ENCODE peak calls at places on chromosomes 11 and 22, in seven cellular contexts. A is astrocyte of the spinal cord, G is tibial artery, I is H1, W is PC-9, L is OCI-LY7, M is dorsolateral prefrontal cortex. F is an unnamed sample.

GRCh38 chr11:86274503-86274902 is 27.5 kb upstream of the HIKESHI start:
- DNase-seq in A (no peak), G (no peak), I (no peak), W (no peak), L (no peak), M (no peak), F (no peak)

GRCh38 chr11:115303304-115303703 is 200.9 kb downstream of the CADM1 start:
- DNase-seq in A (no peak), G (no peak), I (no peak), W (no peak), L (no peak), M (no peak), F (no peak)

GRCh38 chr22:19871023-19871844 is 16.6 kb upstream of the GNB1L start:
- DNase-seq in A (no peak), G (peak; percentile 62), I (no peak), W (no peak), L (no peak), M (no peak), F (no peak)

GRCh38 chr11:6991227-6991626 is 28.9 kb downstream of the ZNF214 start:
- DNase-seq in A (no peak), G (no peak), I (no peak), W (no peak), L (no peak), M (no peak), F (no peak)

GRCh38 chr11:62146476-62147200 is 22.8 kb downstream of the INCENP start:
- DNase-seq in A (no peak), G (peak; percentile 44), I (no peak), W (no peak), L (no peak), M (peak; percentile 62), F (no peak)

GRCh38 chr22:33382427-33382826 is 324.2 kb upstream of the SYN3 start:
- DNase-seq in A (no peak), G (no peak), I (no peak), W (no peak), L (no peak), M (peak; percentile 8), F (no peak)

GRCh38 chr11:60887531-60887930 is 18.9 kb downstream of the PRPF19 start:
- DNase-seq in A (peak; percentile 65), G (no peak), I (no peak), W (no peak), L (peak; percentile 57), M (peak; percentile 45), F (no peak)

GRCh38 chr11:34621876-34622275 is 983 bp downstream of the EHF start:
- DNase-seq in A (no peak), G (no peak), I (no peak), W (no peak), L (no peak), M (no peak), F (no peak)

GRCh38 chr11:66951927-66952337 is 6.3 kb downstream of the PC start:
- DNase-seq in A (peak; percentile 79), G (no peak), I (no peak), W (no peak), L (no peak), M (peak; percentile 48), F (no peak)

GRCh38 chr11:26079966-26080365 is 252.0 kb upstream of the ANO3 start:
- DNase-seq in A (no peak), G (no peak), I (no peak), W (no peak), L (no peak), M (no peak), F (no peak)

GRCh38 chr22:26673485-26673884 is 16.1 kb downstream of the MIAT start:
- DNase-seq in A (no peak), G (no peak), I (no peak), W (no peak), L (no peak), M (no peak), F (no peak)

GRCh38 chr11:134592391-134592990 is 180.4 kb upstream of the B3GAT1 start:
- DNase-seq in A (no peak), G (no peak), I (peak; percentile 34), W (no peak), L (peak; percentile 21), M (no peak), F (no peak)

GRCh38 chr11:91792779-91793262 is 431.8 kb upstream of the FAT3 start:
- DNase-seq in A (no peak), G (no peak), I (no peak), W (no peak), L (no peak), M (no peak), F (no peak)

GRCh38 chr22:49018601-49019000 is 809.1 kb downstream of the BRD1 start:
- DNase-seq in A (no peak), G (peak; percentile 24), I (no peak), W (no peak), L (no peak), M (peak; percentile 1), F (no peak)

GRCh38 chr22:42300286-42301071 is 30.0 kb upstream of the TCF20 start:
- DNase-seq in A (no peak), G (no peak), I (no peak), W (peak; percentile 83), L (peak; percentile 81), M (no peak), F (no peak)

GRCh38 chr11:628056-628455 is 1.1 kb upstream of the SCT start:
- DNase-seq in A (no peak), G (peak; percentile 62), I (no peak), W (no peak), L (no peak), M (no peak), F (no peak)

GRCh38 chr11:629237-629583 is 2.2 kb upstream of the SCT start:
- DNase-seq in A (no peak), G (no peak), I (no peak), W (no peak), L (no peak), M (no peak), F (no peak)

GRCh38 chr11:625636-626319 is 1.0 kb upstream of the CDHR5 start:
- DNase-seq in A (no peak), G (peak; percentile 65), I (no peak), W (no peak), L (no peak), M (no peak), F (no peak)

GRCh38 chr11:626475-627272 is at the start of gene SCT:
- DNase-seq in A (no peak), G (peak; percentile 64), I (no peak), W (no peak), L (no peak), M (no peak), F (no peak)

GRCh38 chr11:627273-627585 is 248 bp upstream of the SCT start:
- DNase-seq in A (no peak), G (no peak), I (no peak), W (no peak), L (no peak), M (no peak), F (no peak)
- TF ChIP-seq CTCF in A (no peak), G (no peak), I (no peak), W (no peak), L (no peak), M (no peak), F (no peak)

GRCh38 chr22:43631201-43631600 is 180.9 kb downstream of the EFCAB6 start:
- DNase-seq in A (no peak), G (no peak), I (no peak), W (no peak), L (no peak), M (no peak), F (no peak)

GRCh38 chr22:43630451-43630850 is 181.7 kb downstream of the EFCAB6 start:
- DNase-seq in A (no peak), G (no peak), I (no peak), W (no peak), L (no peak), M (no peak), F (no peak)

GRCh38 chr22:43625242-43625641 is 186.9 kb downstream of the EFCAB6 start:
- DNase-seq in A (peak; percentile 66), G (no peak), I (no peak), W (no peak), L (no peak), M (no peak), F (no peak)

GRCh38 chr22:43627485-43628252 is 184.4 kb downstream of the EFCAB6 start:
- DNase-seq in A (no peak), G (no peak), I (no peak), W (no peak), L (no peak), M (no peak), F (no peak)

DNA sequence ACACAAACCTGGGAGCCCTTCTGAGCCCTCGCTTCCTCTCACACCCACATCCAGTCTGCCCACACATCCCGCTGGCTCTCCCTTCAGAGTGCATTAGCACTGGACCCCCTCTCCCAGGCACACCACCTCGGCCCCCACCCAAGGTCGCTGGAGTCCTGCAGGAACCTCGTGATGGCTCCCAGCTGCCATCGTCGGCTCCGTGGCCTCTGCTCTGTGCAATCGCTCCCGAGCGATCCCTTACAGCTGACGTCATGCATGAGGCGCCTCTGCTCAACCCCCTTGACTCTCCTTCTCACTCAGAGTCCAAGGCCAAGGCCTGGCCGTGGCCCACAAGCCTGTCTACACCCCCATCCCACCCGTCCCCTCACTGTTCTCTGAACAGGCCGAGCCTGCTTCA is 183.9 kb downstream of the EFCAB6 start:
- DNase-seq in A (no peak), G (no peak), I (no peak), W (no peak), L (no peak), M (no peak), F (no peak)
- TF ChIP-seq CTCF in A (no peak), G (no peak), I (no peak), W (no peak), L (no peak), M (no peak), F (no peak)

GRCh38 chr22:50506611-50507420 is 686 bp downstream of the LMF2 start:
- DNase-seq in A (no peak), G (no peak), I (no peak), W (no peak), L (no peak), M (no peak), F (no peak)

GRCh38 chr22:50508897-50509296 is 873 bp downstream of the NCAPH2 start:
- DNase-seq in A (no peak), G (no peak), I (no peak), W (no peak), L (no peak), M (no peak), F (no peak)

GRCh38 chr22:50507991-50508884 is at the start of gene NCAPH2:
- DNase-seq in A (peak; percentile 98), G (peak; percentile 97), I (peak; percentile 89), W (peak; percentile 94), L (peak; percentile 99), M (peak; percentile 97), F (peak; percentile 74)

GRCh38 chr22:50505776-50506610 is 1.5 kb downstream of the LMF2 start:
- DNase-seq in A (no peak), G (no peak), I (no peak), W (no peak), L (no peak), M (no peak), F (no peak)

GRCh38 chr22:50507421-50507990 is at the start of gene LMF2:
- DNase-seq in A (no peak), G (peak; percentile 95), I (no peak), W (peak; percentile 91), L (peak; percentile 90), M (peak; percentile 87), F (peak; percentile 66)
- TF ChIP-seq CTCF in A (no peak), G (no peak), I (no peak), W (no peak), L (no peak), M (no peak), F (no peak)

DNA sequence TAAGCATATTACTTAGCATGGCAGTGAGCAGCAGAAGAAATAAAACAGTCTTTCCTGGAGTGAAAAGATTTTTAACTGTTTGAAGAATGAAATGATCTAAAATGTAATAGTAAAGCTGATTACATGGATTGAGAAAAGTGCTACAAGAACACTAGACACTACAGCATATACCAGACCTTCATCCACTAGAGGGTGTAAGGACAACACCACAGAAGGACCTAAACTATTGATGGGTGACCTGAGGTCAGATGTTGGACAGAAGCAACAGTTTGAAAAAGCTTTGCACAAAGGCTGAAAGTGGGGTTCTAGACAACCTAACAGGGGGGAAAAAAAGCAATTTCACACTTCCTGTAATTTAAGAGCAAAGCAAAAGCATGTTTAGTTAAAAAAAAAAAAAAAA is 97.7 kb downstream of the RBFOX2 start:
- DNase-seq in A (peak; percentile 73), G (no peak), I (no peak), W (peak; percentile 3), L (peak; percentile 80), M (no peak), F (no peak)
- TF ChIP-seq CTCF in A (peak; percentile 66), G (peak; percentile 60), I (peak; percentile 62), W (peak; percentile 73), L (peak; percentile 93), M (peak; percentile 73), F (peak; percentile 73)